ENCODE peak calls at places on chromosomes 16 and 17, in five cellular contexts. K is GM12878, O is HCT116, G is HepG2, J is SK-N-SH. R is an unnamed sample.

GRCh38 chr16:57899771-57900661 is 70.9 kb downstream of the CNGB1 start:
- DNase-seq in K (no peak), O (peak; percentile 59), G (peak; percentile 60), J (peak; percentile 86), R (peak; percentile 62)

GRCh38 chr17:42202159-42202558 is 7.9 kb upstream of the GHDC start:
- DNase-seq in K (no peak), O (no peak), G (no peak), J (no peak), R (no peak)

GRCh38 chr17:78409191-78409621 is 30.8 kb downstream of the PGS1 start:
- DNase-seq in K (no peak), O (no peak), G (no peak), J (no peak), R (no peak)

GRCh38 chr17:29068828-29069227 is 25.9 kb downstream of the PIPOX start:
- DNase-seq in K (no peak), O (no peak), G (no peak), J (no peak), R (no peak)

GRCh38 chr16:80084163-80084562 is 456.6 kb upstream of the DYNLRB2 start:
- DNase-seq in K (no peak), O (no peak), G (no peak), J (no peak), R (no peak)

GRCh38 chr17:80881321-80881720 is 110.3 kb upstream of the CHMP6 start:
- DNase-seq in K (no peak), O (no peak), G (no peak), J (no peak), R (no peak)

GRCh38 chr17:30573603-30574175 is 96.5 kb downstream of the GOSR1 start:
- DNase-seq in K (no peak), O (no peak), G (no peak), J (no peak), R (no peak)

GRCh38 chr17:7538050-7538449 is 10.8 kb upstream of the TNFSF12 start:
- DNase-seq in K (no peak), O (no peak), G (no peak), J (no peak), R (no peak)

GRCh38 chr17:79732804-79733691 is 2.3 kb downstream of the ENPP7 start:
- DNase-seq in K (peak; percentile 55), O (no peak), G (peak; percentile 54), J (no peak), R (no peak)

GRCh38 chr16:4062212-4062802 is 53.9 kb downstream of the ADCY9 start:
- DNase-seq in K (no peak), O (no peak), G (no peak), J (no peak), R (no peak)

GRCh38 chr17:62064029-62064790 is 868 bp downstream of the MED13 start:
- DNase-seq in K (no peak), O (no peak), G (no peak), J (no peak), R (no peak)

GRCh38 chr16:25395528-25395927 is 137.9 kb upstream of the ZKSCAN2 start:
- DNase-seq in K (no peak), O (no peak), G (no peak), J (no peak), R (no peak)

GRCh38 chr17:82931696-82932060 is 91.9 kb upstream of the ZNF750 start:
- DNase-seq in K (no peak), O (no peak), G (no peak), J (no peak), R (no peak)

GRCh38 chr17:43927101-43927935 is 15.0 kb downstream of the PPY start:
- DNase-seq in K (no peak), O (no peak), G (no peak), J (no peak), R (no peak)

GRCh38 chr16:47258874-47259461 is 115.2 kb upstream of the NETO2 start:
- DNase-seq in K (peak; percentile 5), O (peak; percentile 18), G (peak; percentile 38), J (peak; percentile 42), R (peak; percentile 11)

GRCh38 chr17:32486091-32486700 is 597 bp upstream of the CDK5R1 start:
- DNase-seq in K (no peak), O (peak; percentile 43), G (peak; percentile 49), J (peak; percentile 96), R (peak; percentile 59)

GRCh38 chr17:49494937-49495841 is at the start of gene NGFR:
- DNase-seq in K (no peak), O (no peak), G (no peak), J (peak; percentile 96), R (no peak)

GRCh38 chr16:13189250-13189649 is 287.9 kb downstream of the SHISA9 start:
- DNase-seq in K (no peak), O (no peak), G (no peak), J (no peak), R (no peak)

GRCh38 chr16:88928405-88929375 is 48.3 kb downstream of the CBFA2T3 start:
- DNase-seq in K (no peak), O (no peak), G (peak; percentile 68), J (no peak), R (no peak)

GRCh38 chr17:80791758-80792284 is 199.8 kb upstream of the CHMP6 start:
- DNase-seq in K (no peak), O (peak; percentile 99), G (peak; percentile 85), J (no peak), R (no peak)

GRCh38 chr17:63222655-63223054 is 223.5 kb downstream of the CYB561 start:
- DNase-seq in K (no peak), O (peak; percentile 4), G (no peak), J (no peak), R (no peak)

GRCh38 chr16:20352615-20353014 is at the start of gene UMOD:
- DNase-seq in K (no peak), O (no peak), G (no peak), J (no peak), R (no peak)

GRCh38 chr16:20347666-20348364 is 4.7 kb downstream of the UMOD start:
- DNase-seq in K (no peak), O (no peak), G (no peak), J (no peak), R (no peak)

GRCh38 chr16:20344630-20345029 is 7.9 kb downstream of the UMOD start:
- DNase-seq in K (no peak), O (no peak), G (no peak), J (no peak), R (no peak)

GRCh38 chr16:20349615-20350014 is 2.9 kb downstream of the UMOD start:
- DNase-seq in K (no peak), O (no peak), G (no peak), J (no peak), R (no peak)

GRCh38 chr16:20348365-20349185 is 3.9 kb downstream of the UMOD start:
- DNase-seq in K (no peak), O (no peak), G (no peak), J (peak; percentile 39), R (no peak)
- TF ChIP-seq YY1 in K (no peak), O (no peak), G (no peak), J (no peak), R (no peak)

DNA sequence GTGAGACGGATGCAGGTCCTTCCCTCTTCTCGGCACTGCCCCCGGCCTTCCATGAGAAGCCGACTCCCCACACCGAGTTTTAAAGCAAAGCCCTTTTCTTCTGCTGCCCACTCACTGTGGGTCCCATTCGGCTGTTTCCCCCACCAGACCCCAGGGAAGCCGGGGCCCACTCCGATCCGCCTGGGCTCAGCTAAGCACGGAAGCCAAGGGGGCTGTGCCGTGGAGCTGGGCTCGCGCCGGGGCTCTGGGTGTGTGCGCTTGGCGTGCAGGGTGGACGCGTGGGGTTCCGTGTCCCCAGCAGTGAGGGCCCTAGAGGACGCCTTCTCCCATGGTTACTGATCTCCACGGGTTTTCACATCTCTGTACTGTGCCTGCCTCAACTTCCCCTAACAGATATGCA is 68.5 kb downstream of the KLHDC4 start:
- DNase-seq in K (no peak), O (no peak), G (no peak), J (no peak), R (no peak)
- H3K9ac ChIP-seq in K (no peak overlapping the region), O (no peak overlapping the region), G (no peak overlapping the region), J (no peak overlapping the region), R (no peak overlapping the region)

GRCh38 chr17:45322168-45322567 is 5.3 kb upstream of the MAP3K14 start:
- DNase-seq in K (no peak), O (no peak), G (no peak), J (no peak), R (no peak)

GRCh38 chr17:45325810-45326209 is 9.0 kb upstream of the MAP3K14 start:
- DNase-seq in K (no peak), O (no peak), G (no peak), J (no peak), R (no peak)

GRCh38 chr17:45320931-45321461 is 4.2 kb upstream of the MAP3K14 start:
- DNase-seq in K (no peak), O (peak; percentile 85), G (no peak), J (no peak), R (no peak)

GRCh38 chr17:45326566-45326965 is 9.7 kb upstream of the MAP3K14 start:
- DNase-seq in K (no peak), O (no peak), G (no peak), J (no peak), R (no peak)

DNA sequence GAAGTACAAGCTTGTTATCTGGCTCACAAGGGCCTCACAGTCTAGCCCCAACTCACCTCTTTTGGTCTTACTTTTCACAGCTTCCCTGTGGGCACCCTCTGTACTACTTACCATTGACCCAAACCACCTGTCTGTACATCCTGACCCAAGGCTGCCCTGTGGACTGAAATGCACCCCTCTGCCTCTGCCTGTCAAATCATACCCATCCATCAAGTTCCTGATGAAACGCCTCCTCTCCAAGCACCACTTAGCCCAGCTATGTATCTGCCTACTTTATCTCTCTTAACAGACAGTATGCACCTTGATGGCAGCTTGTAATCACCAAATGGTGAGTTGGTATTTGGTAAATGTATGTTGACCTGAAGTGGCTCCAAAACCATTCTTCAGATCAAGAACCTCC is 7.5 kb upstream of the MAP3K14 start:
- DNase-seq in K (no peak), O (no peak), G (no peak), J (no peak), R (no peak)
- H3K4me1 ChIP-seq in K (peaks cover 26% of the 10 kb centered on the region), O (peaks cover 34% of the 10 kb centered on the region), G (peaks cover 5% of the 10 kb centered on the region), J (peaks cover 25% of the 10 kb centered on the region), R (peaks cover 3% of the 10 kb centered on the region)

GRCh38 chr16:2713985-2714774 is 5.8 kb downstream of the PRSS27 start:
- DNase-seq in K (no peak), O (no peak), G (no peak), J (no peak), R (no peak)
- TF ChIP-seq YY1 in K (no peak), O (no peak), G (no peak), J (no peak), R (no peak)